ENCODE peak calls at places on chromosomes 13 and 19, in five cellular contexts. C is uterus, S is H9, N is Caco-2, K is GM23248. B is an unnamed sample. For H3K4me1, the result is how much of the 10 kb centered on the place peaks cover.

GRCh38 chr19:10288662-10289166 is 1.0 kb upstream of the ICAM5 start:
- DNase-seq in C (no peak), S (peak), N (peak), K (peak), B (no peak)

GRCh38 chr13:48038763-48039162 is 1.2 kb downstream of the NUDT15 start:
- DNase-seq in C (no peak), S (no peak), N (no peak), K (peak), B (no peak)

GRCh38 chr19:45505151-45505995 is 1.9 kb upstream of the VASP start:
- DNase-seq in C (no peak), S (no peak), N (no peak), K (peak), B (no peak)

GRCh38 chr13:110306960-110307696 is at the start of the genes COL4A1 and COL4A2:
- DNase-seq in C (peak), S (peak), N (no peak), K (peak), B (peak)

GRCh38 chr19:49560358-49560900 is 19.9 kb downstream of the NOSIP start:
- DNase-seq in C (no peak), S (peak), N (no peak), K (no peak), B (peak)

GRCh38 chr19:50275577-50276368 is 53.4 kb downstream of the KCNC3 start:
- DNase-seq in C (no peak), S (no peak), N (no peak), K (no peak), B (no peak)

GRCh38 chr13:99386911-99387788 is 80.0 kb upstream of the GPR183 start:
- DNase-seq in C (no peak), S (peak), N (peak), K (peak), B (no peak)

GRCh38 chr13:21616205-21616604 is 12.2 kb upstream of the MICU2 start:
- DNase-seq in C (no peak), S (no peak), N (no peak), K (no peak), B (no peak)

GRCh38 chr13:101434486-101434885 is 18.0 kb upstream of the ITGBL1 start:
- DNase-seq in C (no peak), S (no peak), N (no peak), K (no peak), B (no peak)

GRCh38 chr19:48961673-48962028 is 3.5 kb upstream of the FTL start:
- DNase-seq in C (no peak), S (no peak), N (no peak), K (no peak), B (no peak)

GRCh38 chr19:17703823-17704463 is 15.3 kb upstream of the MAP1S start:
- DNase-seq in C (no peak), S (peak), N (no peak), K (peak), B (no peak)

GRCh38 chr19:44738603-44739585 is 9.6 kb upstream of the BCL3 start:
- DNase-seq in C (no peak), S (no peak), N (no peak), K (peak), B (no peak)

GRCh38 chr13:114275309-114275708 is 6.1 kb upstream of the UPF3A start:
- DNase-seq in C (no peak), S (no peak), N (no peak), K (peak), B (no peak)

GRCh38 chr13:40251343-40252032 is 415.0 kb downstream of the FOXO1 start:
- DNase-seq in C (no peak), S (no peak), N (no peak), K (peak), B (no peak)

GRCh38 chr13:19742651-19743050 is 40.1 kb downstream of the PSPC1 start:
- DNase-seq in C (no peak), S (no peak), N (no peak), K (no peak), B (no peak)

GRCh38 chr19:11405846-11406643 is 13.1 kb downstream of the RGL3 start:
- DNase-seq in C (no peak), S (peak), N (no peak), K (no peak), B (no peak)

GRCh38 chr13:112960671-112961070 is 8.3 kb upstream of the MCF2L start:
- DNase-seq in C (no peak), S (no peak), N (peak), K (no peak), B (no peak)

GRCh38 chr13:112962396-112962795 is 6.6 kb upstream of the MCF2L start:
- DNase-seq in C (no peak), S (no peak), N (peak), K (no peak), B (peak)

GRCh38 chr13:112962911-112963625 is 5.9 kb upstream of the MCF2L start:
- DNase-seq in C (no peak), S (no peak), N (no peak), K (no peak), B (no peak)

GRCh38 chr13:112959701-112960542 is 9.1 kb upstream of the MCF2L start:
- DNase-seq in C (no peak), S (no peak), N (peak), K (no peak), B (no peak)

GRCh38 chr13:112961457-112962369 is 7.3 kb upstream of the MCF2L start:
- DNase-seq in C (no peak), S (no peak), N (peak), K (no peak), B (no peak)
- H3K4me1 ChIP-seq in C (under half), S (under half), N (under half), K (under half), B (under half)

DNA sequence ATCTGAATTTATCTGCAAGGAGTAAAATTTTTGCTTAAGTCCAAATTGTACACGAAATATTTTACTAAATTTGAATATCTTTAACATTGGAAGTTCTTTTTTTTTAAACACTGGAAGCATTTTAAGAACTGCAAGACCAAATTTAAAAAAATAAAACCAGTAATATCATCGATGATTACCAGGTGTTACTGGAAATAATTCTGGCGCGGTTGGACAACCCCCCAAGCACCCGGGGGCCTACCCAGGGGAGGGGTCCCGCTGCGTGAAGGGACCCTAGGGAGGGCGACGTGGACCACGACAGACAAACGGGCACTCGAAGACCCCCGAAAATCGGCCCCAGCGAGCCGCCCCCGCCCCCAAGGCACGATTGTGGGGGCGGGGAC is 12.6 kb upstream of the JSRP1 start:
- DNase-seq in C (no peak), S (no peak), N (no peak), K (no peak), B (no peak)
- H3K4me1 ChIP-seq in C (under half), S (under half), N (under half), K (under half), B (under half)

GRCh38 chr13:79777504-79777903 is 296.5 kb downstream of the NDFIP2 start:
- DNase-seq in C (no peak), S (no peak), N (no peak), K (no peak), B (no peak)

GRCh38 chr13:79779061-79779460 is 298.1 kb downstream of the NDFIP2 start:
- DNase-seq in C (no peak), S (no peak), N (no peak), K (no peak), B (no peak)

GRCh38 chr13:79781829-79782540 is 301.0 kb downstream of the NDFIP2 start:
- DNase-seq in C (no peak), S (no peak), N (no peak), K (peak), B (no peak)

GRCh38 chr13:79780240-79780639 is 299.3 kb downstream of the NDFIP2 start:
- DNase-seq in C (no peak), S (no peak), N (no peak), K (peak), B (no peak)

GRCh38 chr13:79779761-79780160 is 298.8 kb downstream of the NDFIP2 start:
- DNase-seq in C (peak), S (no peak), N (peak), K (peak), B (no peak)
- H3K4me1 ChIP-seq in C (under half), S (under half), N (half or more), K (half or more), B (under half)

GRCh38 chr19:39670998-39671397 is 15.3 kb downstream of the LGALS16 start:
- DNase-seq in C (no peak), S (peak), N (no peak), K (no peak), B (no peak)

GRCh38 chr19:39671739-39672363 is 16.1 kb downstream of the LGALS16 start:
- DNase-seq in C (no peak), S (peak), N (peak), K (peak), B (no peak)

GRCh38 chr19:39677931-39678889 is 22.5 kb downstream of the LGALS16 start:
- DNase-seq in C (no peak), S (no peak), N (no peak), K (no peak), B (peak)

GRCh38 chr19:39676004-39676403 is 20.3 kb downstream of the LGALS16 start:
- DNase-seq in C (no peak), S (no peak), N (no peak), K (no peak), B (no peak)

DNA sequence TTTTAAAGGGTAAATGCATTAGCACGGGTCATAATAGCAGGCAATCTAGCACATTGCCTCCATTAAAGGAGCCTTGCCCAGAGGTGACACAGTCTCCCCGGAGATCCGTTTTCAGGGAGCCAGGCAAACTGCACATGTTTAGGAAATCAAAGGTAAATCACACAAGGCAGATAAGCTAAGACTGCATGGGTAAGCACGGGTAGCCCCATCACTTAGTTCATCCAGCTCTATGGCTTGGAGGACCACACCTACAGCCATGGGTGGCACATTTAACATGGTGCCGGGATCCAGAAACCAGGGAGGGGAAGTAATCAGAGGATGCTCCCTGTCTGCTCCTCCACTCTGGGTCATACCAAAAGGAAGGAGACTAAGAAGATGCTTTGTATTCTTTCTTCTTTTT is 16.8 kb downstream of the LGALS16 start:
- DNase-seq in C (no peak), S (no peak), N (no peak), K (no peak), B (no peak)
- H3K4me1 ChIP-seq in C (under half), S (under half), N (under half), K (under half), B (under half)